ENCODE peak calls at places on chromosome 19, in six cellular contexts. S is choroid plexus epithelial cell, H is epithelial cell of proximal tubule, P is cardiac fibroblast, B is nephron progenitor cell, E is GM06990. R is an unnamed sample.

GRCh38 chr19:40392894-40393517 is 3.0 kb upstream of the HIPK4 start:
- DNase-seq in S (peak), H (no peak), P (peak), B (no peak), E (no peak), R (no peak)

GRCh38 chr19:31502536-31503170 is 153.4 kb upstream of the TSHZ3 start:
- DNase-seq in S (no peak), H (no peak), P (no peak), B (no peak), E (no peak), R (no peak)

GRCh38 chr19:11381535-11382369 is 2.4 kb downstream of the EPOR start:
- DNase-seq in S (peak), H (no peak), P (peak), B (peak), E (peak), R (peak)

GRCh38 chr19:17385878-17386611 is 8.0 kb downstream of the CCDC194 start:
- DNase-seq in S (peak), H (no peak), P (peak), B (peak), E (peak), R (peak)

GRCh38 chr19:48933382-48933932 is at the start of gene DHDH:
- DNase-seq in S (peak), H (no peak), P (peak), B (peak), E (peak), R (peak)

GRCh38 chr19:57212109-57212508 is 18.7 kb upstream of the AURKC start:
- DNase-seq in S (no peak), H (no peak), P (peak), B (no peak), E (no peak), R (no peak)

GRCh38 chr19:15455996-15456395 is 6.2 kb upstream of the WIZ start:
- DNase-seq in S (no peak), H (no peak), P (no peak), B (no peak), E (no peak), R (no peak)

GRCh38 chr19:18206018-18206417 is 2.2 kb upstream of the RAB3A start:
- DNase-seq in S (no peak), H (no peak), P (no peak), B (no peak), E (no peak), R (no peak)

GRCh38 chr19:52190679-52191293 is 934 bp downstream of the PPP2R1A start:
- DNase-seq in S (peak), H (no peak), P (peak), B (peak), E (peak), R (no peak)

GRCh38 chr19:47503130-47503822 is 11.6 kb downstream of the NAPA start:
- DNase-seq in S (no peak), H (no peak), P (no peak), B (no peak), E (no peak), R (no peak)

GRCh38 chr19:30160996-30161655 is 211.1 kb upstream of the ZNF536 start:
- DNase-seq in S (no peak), H (no peak), P (no peak), B (no peak), E (no peak), R (no peak)

GRCh38 chr19:37251308-37252229 is 33.6 kb downstream of the ZNF383 start:
- DNase-seq in S (peak), H (peak), P (peak), B (no peak), E (peak), R (peak)

GRCh38 chr19:47464619-47465018 is 7.1 kb downstream of the SLC8A2 start:
- DNase-seq in S (no peak), H (no peak), P (no peak), B (no peak), E (no peak), R (no peak)

GRCh38 chr19:41193420-41194156 is 569 bp downstream of the CYP2S1 start:
- DNase-seq in S (no peak), H (no peak), P (no peak), B (no peak), E (no peak), R (no peak)

GRCh38 chr19:14545716-14546082 is 16.3 kb downstream of the TECR start:
- DNase-seq in S (no peak), H (no peak), P (no peak), B (no peak), E (no peak), R (peak)

GRCh38 chr19:2387367-2388288 is 27.6 kb downstream of the TMPRSS9 start:
- DNase-seq in S (no peak), H (no peak), P (no peak), B (no peak), E (no peak), R (no peak)

GRCh38 chr19:35055715-35056179 is 14.2 kb downstream of the HPN start:
- DNase-seq in S (no peak), H (no peak), P (no peak), B (no peak), E (no peak), R (peak)

GRCh38 chr19:39138221-39139211 is 12.9 kb downstream of the PAK4 start:
- DNase-seq in S (no peak), H (no peak), P (no peak), B (no peak), E (no peak), R (no peak)

GRCh38 chr19:55635334-55635717 is 5.5 kb upstream of the ZNF580 start:
- DNase-seq in S (no peak), H (no peak), P (no peak), B (no peak), E (no peak), R (no peak)

GRCh38 chr19:2095338-2095938 is 688 bp downstream of the MOB3A start:
- DNase-seq in S (no peak), H (no peak), P (no peak), B (no peak), E (peak), R (no peak)

GRCh38 chr19:33193864-33194362 is at the start of gene LRP3:
- DNase-seq in S (peak), H (no peak), P (peak), B (peak), E (no peak), R (no peak)

GRCh38 chr19:3094638-3095374 is 644 bp downstream of the GNA11 start:
- DNase-seq in S (peak), H (no peak), P (peak), B (peak), E (peak), R (no peak)

GRCh38 chr19:41456342-41456918 is 13.5 kb downstream of the ERICH4 start:
- DNase-seq in S (peak), H (no peak), P (peak), B (no peak), E (no peak), R (no peak)

GRCh38 chr19:3336680-3337523 is 29.5 kb upstream of the NFIC start:
- DNase-seq in S (peak), H (peak), P (peak), B (no peak), E (no peak), R (peak)

GRCh38 chr19:11693505-11694499 is 44.9 kb downstream of the ZNF823 start:
- DNase-seq in S (peak), H (no peak), P (peak), B (no peak), E (no peak), R (no peak)

GRCh38 chr19:995051-995827 is 5.0 kb upstream of the GRIN3B start:
- DNase-seq in S (no peak), H (no peak), P (no peak), B (no peak), E (no peak), R (no peak)

GRCh38 chr19:29675120-29675649 is 9.9 kb downstream of the PLEKHF1 start:
- DNase-seq in S (no peak), H (no peak), P (no peak), B (no peak), E (no peak), R (peak)

GRCh38 chr19:918481-919156 is 1.5 kb downstream of the KISS1R start:
- DNase-seq in S (no peak), H (no peak), P (no peak), B (peak), E (no peak), R (no peak)

GRCh38 chr19:18379803-18380747 is 5.9 kb upstream of the GDF15 start:
- DNase-seq in S (peak), H (peak), P (peak), B (no peak), E (no peak), R (no peak)

GRCh38 chr19:49896863-49897621 is at the start of gene IL4I1:
- DNase-seq in S (no peak), H (peak), P (peak), B (no peak), E (peak), R (peak)

GRCh38 chr19:41376241-41376997 is at the start of gene TMEM91:
- DNase-seq in S (peak), H (no peak), P (peak), B (peak), E (no peak), R (no peak)

GRCh38 chr19:49333426-49334288 is 1.5 kb upstream of the CD37 start:
- DNase-seq in S (no peak), H (no peak), P (peak), B (no peak), E (peak), R (peak)

GRCh38 chr19:29524912-29525870 is 603 bp upstream of the VSTM2B start:
- DNase-seq in S (no peak), H (no peak), P (no peak), B (peak), E (no peak), R (no peak)

GRCh38 chr19:916645-917322 is 349 bp upstream of the KISS1R start:
- DNase-seq in S (no peak), H (no peak), P (no peak), B (no peak), E (no peak), R (no peak)

GRCh38 chr19:45130888-45131615 is 29.7 kb downstream of the NKPD1 start:
- DNase-seq in S (peak), H (no peak), P (no peak), B (peak), E (no peak), R (no peak)
- TF ChIP-seq CTCF in S (peak), H (peak), P (no peak), B (no peak), E (peak), R (peak)

GRCh38 chr19:8054169-8054568 is 1.6 kb downstream of the CCL25 start:
- DNase-seq in S (no peak), H (no peak), P (no peak), B (no peak), E (no peak), R (no peak)
- TF ChIP-seq CTCF in S (no peak), H (no peak), P (no peak), B (no peak), E (no peak), R (no peak)

DNA sequence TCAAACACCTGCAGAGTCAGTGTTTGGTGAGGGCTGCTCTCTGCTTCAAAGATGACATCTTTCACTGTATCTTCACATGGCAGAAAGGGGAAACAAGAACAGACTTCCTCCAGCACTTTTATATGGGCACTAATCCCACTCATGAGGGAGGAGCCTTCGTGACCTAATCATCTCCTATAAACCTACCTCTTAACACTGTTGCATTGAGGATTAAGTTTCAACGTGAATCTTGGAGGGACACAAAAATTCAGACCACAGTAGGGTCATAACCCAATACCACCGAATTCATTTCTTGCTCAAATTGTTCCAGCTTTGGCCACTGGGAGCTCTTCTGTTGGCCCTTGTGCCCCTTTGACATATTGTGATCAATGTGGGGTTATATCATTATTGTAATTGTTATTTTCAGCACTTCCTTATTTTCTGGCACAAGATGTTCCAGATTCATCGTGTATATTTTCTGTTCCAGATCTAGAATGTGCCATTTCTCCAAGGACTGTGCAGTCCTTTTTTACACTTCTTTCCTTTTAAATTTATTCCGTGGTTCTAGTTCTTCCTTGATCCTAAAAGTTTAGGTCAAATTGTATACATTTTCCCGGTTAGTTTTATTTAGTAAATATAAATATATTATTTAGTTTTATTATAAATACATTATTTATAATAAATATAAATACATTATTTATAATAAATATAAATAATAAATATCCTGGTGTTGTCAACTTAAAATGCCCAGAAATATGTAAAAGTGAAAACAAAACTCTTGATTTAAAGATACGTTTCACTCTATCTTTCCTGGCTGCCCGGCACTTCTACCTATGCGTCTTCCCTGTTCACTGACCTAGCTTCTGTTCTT is 35.5 kb upstream of the IGFL4 start:
- DNase-seq in S (no peak), H (no peak), P (no peak), B (no peak), E (no peak), R (no peak)
- TF ChIP-seq CTCF in S (no peak), H (no peak), P (no peak), B (no peak), E (no peak), R (no peak)

GRCh38 chr19:6481541-6482342 is at the start of gene DENND1C:
- DNase-seq in S (peak), H (no peak), P (peak), B (peak), E (peak), R (peak)
- TF ChIP-seq CTCF in S (peak), H (peak), P (peak), B (peak), E (peak), R (peak)

GRCh38 chr19:44549507-44549906 is 20.0 kb upstream of the CEACAM20 start:
- DNase-seq in S (no peak), H (no peak), P (no peak), B (no peak), E (no peak), R (no peak)

GRCh38 chr19:44553478-44554171 is 24.1 kb upstream of the CEACAM20 start:
- DNase-seq in S (peak), H (no peak), P (peak), B (no peak), E (no peak), R (no peak)

GRCh38 chr19:44554641-44555246 is 25.3 kb upstream of the CEACAM20 start:
- DNase-seq in S (no peak), H (no peak), P (no peak), B (no peak), E (no peak), R (no peak)

GRCh38 chr19:44551850-44552249 is 22.4 kb upstream of the CEACAM20 start:
- DNase-seq in S (no peak), H (no peak), P (no peak), B (no peak), E (no peak), R (no peak)

GRCh38 chr19:44552324-44552723 is 22.8 kb upstream of the CEACAM20 start:
- DNase-seq in S (peak), H (no peak), P (peak), B (peak), E (peak), R (peak)
- TF ChIP-seq CTCF in S (peak), H (peak), P (peak), B (peak), E (peak), R (peak)

GRCh38 chr19:13240312-13241022 is 90.3 kb downstream of the IER2 start:
- DNase-seq in S (no peak), H (no peak), P (no peak), B (no peak), E (no peak), R (no peak)
- TF ChIP-seq CTCF in S (no peak), H (no peak), P (no peak), B (no peak), E (no peak), R (no peak)